ENCODE peak calls at places on chromosomes 4 and X, in eight cellular contexts. W is H9, A is ovary, D is lower lobe of right lung, Z is cardiac muscle cell, P is A673, X is PC-3, O is lung. U is an unnamed sample. For H3K27me3 and H3K4me1, the result is how much of the 10 kb centered on the place peaks cover.

GRCh38 chr4:126799971-126800722 is 832.6 kb upstream of the INTU start:
- DNase-seq in W (no peak), X (no peak), Z (peak), P (no peak), D (no peak), A (no peak), O (no peak), U (no peak)

GRCh38 chr4:41865306-41865980 is 69.8 kb upstream of the TMEM33 start:
- DNase-seq in W (peak), D (no peak), P (peak), O (no peak), Z (peak), A (no peak), X (no peak), U (no peak)

GRCh38 chrX:94057385-94057784 is 383.4 kb downstream of the FAM133A start:
- DNase-seq in X (peak), D (no peak), A (no peak), P (no peak), W (no peak), O (no peak), Z (no peak), U (no peak)

GRCh38 chr4:54784188-54784671 is 126.5 kb downstream of the KIT start:
- DNase-seq in P (no peak), D (peak), A (peak), X (no peak), O (peak), W (no peak), Z (peak), U (peak)

GRCh38 chrX:112967341-112967740 is 126.7 kb upstream of the AMOT start:
- DNase-seq in P (no peak), A (no peak), O (no peak), W (no peak), D (no peak), X (no peak), Z (peak), U (no peak)

GRCh38 chrX:10617964-10618342 is 2.4 kb downstream of the MID1 start:
- DNase-seq in D (no peak), O (peak), P (peak), A (no peak), X (peak), W (no peak), Z (no peak), U (no peak)

GRCh38 chr4:93657527-93657926 is 171.0 kb upstream of the ATOH1 start:
- DNase-seq in A (no peak), W (no peak), P (no peak), Z (no peak), D (no peak), X (no peak), O (no peak), U (no peak)

GRCh38 chr4:14338206-14338605 is 664.1 kb upstream of the CPEB2 start:
- DNase-seq in A (no peak), O (no peak), P (peak), W (no peak), D (no peak), Z (peak), X (no peak), U (no peak)

GRCh38 chrX:54891573-54891972 is 29.1 kb upstream of the TRO start:
- DNase-seq in X (peak), D (no peak), P (peak), O (no peak), Z (peak), A (no peak), W (no peak), U (no peak)

GRCh38 chr4:5969336-5969735 is 48.9 kb downstream of the C4orf50 start:
- DNase-seq in P (no peak), O (no peak), D (no peak), A (no peak), W (no peak), Z (no peak), X (no peak), U (no peak)

GRCh38 chrX:1244164-1245076 is 24.2 kb upstream of the CSF2RA start:
- DNase-seq in D (no peak), P (peak), Z (no peak), X (peak), A (no peak), O (no peak), W (peak), U (no peak)

GRCh38 chrX:95703696-95704095 is 980.9 kb upstream of the DIAPH2 start:
- DNase-seq in W (no peak), D (no peak), O (no peak), P (peak), Z (no peak), A (no peak), X (no peak), U (no peak)

GRCh38 chrX:87299563-87300160 is 217.9 kb upstream of the KLHL4 start:
- DNase-seq in Z (peak), W (no peak), P (peak), A (no peak), D (no peak), O (no peak), X (peak), U (no peak)

GRCh38 chr4:77446611-77447010 is 159.0 kb upstream of the CXCL13 start:
- DNase-seq in X (no peak), W (no peak), O (no peak), A (no peak), Z (peak), D (no peak), P (no peak), U (no peak)

GRCh38 chr4:126395661-126396060 is 1080.9 kb downstream of the FAT4 start:
- DNase-seq in P (no peak), Z (no peak), W (peak), X (no peak), D (no peak), A (no peak), O (no peak), U (no peak)

GRCh38 chr4:145698507-145698906 is 18.6 kb downstream of the C4orf51 start:
- DNase-seq in A (no peak), Z (no peak), D (no peak), O (no peak), X (no peak), W (no peak), P (no peak), U (no peak)

GRCh38 chr4:100935090-100935489 is 412.2 kb downstream of the PPP3CA start:
- DNase-seq in X (peak), A (no peak), Z (no peak), W (no peak), O (no peak), D (no peak), P (peak), U (no peak)

GRCh38 chr4:108466936-108467902 is 153.2 kb upstream of the RPL34 start:
- DNase-seq in D (no peak), A (no peak), Z (peak), O (no peak), P (no peak), X (peak), W (no peak), U (no peak)

GRCh38 chr4:46388860-46389259 is 1.1 kb downstream of the GABRA2 start:
- DNase-seq in X (no peak), A (no peak), P (no peak), W (no peak), Z (no peak), D (no peak), O (no peak), U (no peak)

GRCh38 chr4:110332483-110332882 is 134.1 kb upstream of the ELOVL6 start:
- DNase-seq in O (no peak), A (no peak), P (no peak), D (no peak), X (no peak), W (no peak), Z (no peak), U (no peak)

GRCh38 chr4:86935499-86935832 is 655 bp downstream of the AFF1 start:
- DNase-seq in Z (no peak), D (no peak), A (no peak), P (no peak), W (no peak), X (no peak), O (peak), U (no peak)

GRCh38 chr4:145487626-145488025 is 6.0 kb downstream of the SMAD1 start:
- DNase-seq in P (peak), W (no peak), Z (no peak), X (no peak), D (no peak), O (no peak), A (no peak), U (no peak)

GRCh38 chr4:35963383-35963782 is 280.9 kb downstream of the ARAP2 start:
- DNase-seq in D (no peak), X (no peak), Z (no peak), P (no peak), W (no peak), A (no peak), O (no peak), U (no peak)

GRCh38 chrX:123432362-123433150 is 248.5 kb downstream of the GRIA3 start:
- DNase-seq in O (no peak), D (no peak), Z (no peak), A (no peak), X (peak), P (no peak), W (no peak), U (no peak)

GRCh38 chr4:92261256-92261655 is 42.5 kb upstream of the GRID2 start:
- DNase-seq in P (no peak), W (no peak), Z (no peak), X (no peak), O (no peak), D (no peak), A (no peak), U (no peak)

GRCh38 chr4:87559090-87559837 is 30.1 kb upstream of the SPARCL1 start:
- DNase-seq in X (peak), W (peak), O (peak), D (no peak), P (peak), A (no peak), Z (no peak), U (no peak)

GRCh38 chr4:148574066-148574465 is 131.9 kb upstream of the NR3C2 start:
- DNase-seq in Z (no peak), O (no peak), D (no peak), P (no peak), X (no peak), A (no peak), W (no peak), U (no peak)

GRCh38 chr4:134202557-134202956 is 968 bp upstream of the PABPC4L start:
- DNase-seq in A (peak), D (no peak), X (peak), W (no peak), Z (peak), O (no peak), P (no peak), U (peak)

GRCh38 chrX:79036152-79036551 is 91.0 kb downstream of the P2RY10 start:
- DNase-seq in D (no peak), W (no peak), Z (no peak), X (no peak), A (no peak), P (peak), O (no peak), U (no peak)

GRCh38 chr4:121457278-121457875 is 76.6 kb upstream of the QRFPR start:
- DNase-seq in P (no peak), D (no peak), W (no peak), A (no peak), X (no peak), Z (no peak), O (no peak), U (no peak)

GRCh38 chr4:133270021-133270570 is 121.0 kb downstream of the PCDH10 start:
- DNase-seq in Z (peak), W (no peak), D (no peak), O (no peak), P (no peak), A (no peak), X (no peak), U (no peak)

GRCh38 chrX:34978171-34978570 is 35.6 kb downstream of the FAM47B start:
- DNase-seq in Z (no peak), W (no peak), A (no peak), D (no peak), X (no peak), O (no peak), P (no peak), U (no peak)

DNA sequence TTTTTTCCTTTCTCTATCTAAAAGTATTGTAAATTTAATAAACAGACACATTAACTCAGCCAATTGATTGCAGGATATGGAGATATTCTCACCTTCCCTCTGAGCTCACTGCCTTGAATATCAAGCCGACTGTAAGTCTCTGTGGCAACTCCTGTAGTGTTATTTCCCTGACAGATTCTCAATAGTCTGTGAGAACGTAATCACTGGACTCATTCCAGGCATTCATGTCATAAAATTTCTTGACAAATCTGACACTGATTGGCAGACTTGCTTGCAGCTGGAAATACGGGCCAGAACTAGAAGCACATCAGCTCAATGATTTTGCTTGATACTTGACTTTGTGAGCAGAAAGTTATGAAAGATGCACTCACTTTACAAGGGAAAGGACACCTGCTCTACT is 29.6 kb downstream of the FAM47B start:
- DNase-seq in A (no peak), P (no peak), D (no peak), Z (no peak), X (no peak), W (no peak), O (no peak), U (no peak)
- H3K27me3 ChIP-seq in A (under half), P (under half), D (under half), Z (under half), X (under half), W (under half), O (under half), U (under half)

DNA sequence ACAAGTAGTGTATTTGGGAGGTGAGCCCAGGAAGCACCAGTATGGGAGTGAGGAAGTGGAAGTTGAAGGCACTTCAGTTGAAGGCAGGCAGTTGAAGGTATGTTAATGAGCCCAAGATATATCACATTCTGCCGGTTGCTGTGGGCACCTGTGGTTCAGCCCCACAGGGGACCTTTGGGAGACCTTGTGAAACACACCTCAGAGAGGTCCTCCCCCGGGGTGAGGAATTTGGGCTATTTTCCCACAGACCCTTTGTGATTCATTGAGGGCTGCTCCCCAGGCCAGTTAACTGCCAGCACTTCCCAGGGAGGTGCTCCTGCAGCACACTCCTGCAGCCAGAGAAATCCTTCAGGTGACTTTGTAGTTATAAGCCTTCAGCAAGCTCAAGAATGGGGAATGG is 45.9 kb downstream of the PTCHD1 start:
- DNase-seq in Z (no peak), P (no peak), O (no peak), D (no peak), W (peak), A (no peak), X (no peak), U (no peak)
- H3K27ac ChIP-seq in Z (no peak), P (no peak), O (no peak), D (no peak), W (no peak), A (no peak), X (no peak), U (no peak)

DNA sequence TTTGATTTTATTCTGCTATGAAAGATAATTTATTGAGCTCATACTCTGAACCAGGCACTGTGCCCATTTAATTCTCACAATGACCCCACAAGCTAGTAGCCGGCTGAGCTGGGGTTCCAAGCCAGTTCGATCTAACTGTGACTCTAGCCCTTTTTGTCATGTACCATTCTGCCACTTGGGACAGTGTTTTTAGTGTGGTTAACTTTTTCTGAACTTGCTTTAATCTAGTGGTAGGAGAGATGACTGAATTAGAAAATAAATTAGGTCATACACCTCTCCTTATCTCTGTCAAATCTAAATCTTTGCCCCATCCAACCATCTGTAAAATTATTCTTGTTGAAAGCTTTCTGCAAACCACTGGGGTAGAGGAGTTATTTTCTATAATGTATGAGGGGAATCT is 136.0 kb downstream of the CBR4 start:
- DNase-seq in A (no peak), P (no peak), X (no peak), W (no peak), D (no peak), O (no peak), Z (no peak), U (no peak)
- H3K4me1 ChIP-seq in A (under half), P (under half), X (under half), W (under half), D (under half), O (under half), Z (under half), U (under half)

DNA sequence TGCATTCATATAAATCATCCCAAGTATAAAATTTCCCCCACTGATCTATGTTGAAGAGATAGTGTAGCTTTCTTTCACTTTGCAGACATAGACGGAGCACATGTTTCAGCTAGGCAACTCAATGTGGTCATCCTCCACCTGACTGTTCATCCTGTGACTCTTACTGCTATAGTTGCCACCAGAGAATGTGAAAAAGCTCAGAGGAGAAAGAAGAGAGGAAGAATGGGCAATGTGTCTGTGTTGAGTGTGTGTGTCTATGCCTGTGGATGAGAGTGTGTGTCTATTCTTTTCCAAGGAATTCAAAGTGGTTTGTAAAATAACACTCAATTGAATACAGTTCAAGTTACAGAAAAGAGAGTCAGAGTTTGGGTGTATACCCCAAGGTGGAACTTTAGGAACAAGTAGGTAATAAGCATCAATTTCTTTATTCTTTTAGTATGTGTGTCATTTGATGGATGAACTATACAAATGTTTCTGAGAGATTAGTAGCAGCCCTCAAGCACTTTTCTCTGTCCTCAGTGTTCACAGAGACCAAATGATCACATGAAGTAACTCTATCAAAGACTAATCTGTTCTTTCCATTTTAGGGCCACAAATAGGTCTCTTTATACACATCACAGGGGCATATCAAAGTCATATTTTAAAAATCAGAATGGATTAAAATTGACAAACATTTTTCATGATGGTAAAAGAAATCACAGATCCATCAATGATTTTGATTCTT is 2.3 kb downstream of the SNCA start:
- DNase-seq in D (no peak), Z (no peak), A (no peak), X (no peak), P (no peak), W (no peak), O (no peak), U (no peak)
- H3K27me3 ChIP-seq in D (under half), Z (under half), A (under half), X (half or more), P (under half), W (under half), O (under half), U (under half)

GRCh38 chr4:152360045-152360410 is 175.9 kb downstream of the FBXW7 start:
- DNase-seq in D (no peak), X (peak), Z (peak), W (no peak), A (no peak), P (peak), O (no peak), U (no peak)

GRCh38 chr4:152352645-152353116 is 183.2 kb downstream of the FBXW7 start:
- DNase-seq in Z (peak), D (no peak), X (peak), A (peak), P (peak), O (peak), W (peak), U (peak)

GRCh38 chr4:152359208-152360044 is 176.5 kb downstream of the FBXW7 start:
- DNase-seq in Z (no peak), O (no peak), D (no peak), X (no peak), A (no peak), P (no peak), W (no peak), U (no peak)

GRCh38 chr4:152357206-152357605 is 178.7 kb downstream of the FBXW7 start:
- DNase-seq in O (peak), X (no peak), A (no peak), W (no peak), Z (peak), D (peak), P (no peak), U (peak)

GRCh38 chr4:152356428-152357034 is 179.4 kb downstream of the FBXW7 start:
- DNase-seq in W (no peak), A (no peak), Z (peak), O (no peak), P (no peak), D (no peak), X (no peak), U (no peak)
- H3K27ac ChIP-seq in W (no peak), A (no peak), Z (no peak), O (no peak), P (no peak), D (no peak), X (no peak), U (no peak)

DNA sequence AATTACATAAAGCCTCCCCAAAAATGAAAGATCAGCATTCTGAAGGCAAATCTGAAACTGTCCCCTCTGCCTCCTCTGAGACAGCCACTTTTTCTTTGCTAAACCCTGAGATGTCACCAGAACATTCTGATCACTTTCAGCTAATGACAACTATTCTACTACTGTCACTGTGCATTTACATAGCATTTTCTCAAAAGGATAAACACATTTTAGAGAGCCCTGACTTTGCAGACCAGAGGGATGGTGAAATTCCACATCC is 72.1 kb downstream of the GATB start:
- DNase-seq in Z (no peak), A (no peak), W (no peak), P (no peak), O (no peak), X (no peak), D (no peak), U (no peak)
- H3K4me1 ChIP-seq in Z (half or more), A (under half), W (under half), P (under half), O (under half), X (under half), D (under half), U (under half)

GRCh38 chr4:1169691-1170096 is 2.7 kb downstream of the SPON2 start:
- DNase-seq in W (no peak), O (no peak), A (peak), D (peak), Z (no peak), X (no peak), P (no peak), U (no peak)
- H3K27me3 ChIP-seq in W (under half), O (under half), A (under half), D (under half), Z (half or more), X (under half), P (under half), U (under half)

DNA sequence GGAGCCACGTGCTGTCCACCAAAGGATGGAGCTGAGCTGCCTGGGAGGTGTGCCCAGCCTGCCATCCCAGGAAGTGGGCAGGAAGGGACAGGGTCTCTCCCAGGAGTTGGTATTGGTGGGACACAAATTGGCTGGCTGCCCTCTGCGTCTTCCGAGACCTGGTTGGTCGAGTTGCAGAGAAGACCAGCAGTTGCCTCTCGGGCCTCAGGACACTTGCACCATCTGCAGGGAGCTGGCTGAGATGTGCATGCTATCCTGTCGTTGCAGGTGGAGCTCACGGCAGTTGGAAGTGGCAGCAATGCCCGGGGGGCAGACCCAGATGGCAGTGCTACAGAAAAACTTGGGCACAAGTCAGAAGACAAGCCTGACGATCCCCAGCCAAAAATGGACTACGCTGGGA is 30.2 kb downstream of the BCORL1 start:
- DNase-seq in P (no peak), W (no peak), X (no peak), A (no peak), D (no peak), O (no peak), Z (no peak), U (no peak)
- H3K27ac ChIP-seq in P (no peak), W (no peak), X (no peak), A (no peak), D (no peak), O (no peak), Z (no peak), U (no peak)